ENCODE peak calls at places on chromosome 21, in nine cellular contexts. M, P, Q, B, U, V, O, G and I are unnamed samples.

GRCh38 chr21:42818328-42818749 is 61.0 kb downstream of the WDR4 start:
- DNase-seq in Q (peak), B (no peak), U (peak), V (no peak), P (peak), G (no peak), O (no peak), M (peak), I (peak)

GRCh38 chr21:29290245-29290644 is 8.5 kb upstream of the BACH1 start:
- DNase-seq in M (no peak), B (no peak), V (no peak), P (no peak), O (no peak), Q (no peak), G (no peak), U (no peak), I (no peak)

GRCh38 chr21:39000496-39000895 is 182.8 kb downstream of the PSMG1 start:
- DNase-seq in M (no peak), V (no peak), G (no peak), B (no peak), U (no peak), O (no peak), P (no peak), Q (no peak), I (no peak)

GRCh38 chr21:42063206-42063577 is 7.9 kb upstream of the UMODL1 start:
- DNase-seq in P (no peak), O (no peak), B (no peak), M (no peak), Q (no peak), V (peak), U (peak), G (no peak), I (no peak)

GRCh38 chr21:33514234-33514633 is 22.7 kb upstream of the DNAJC28 start:
- DNase-seq in U (no peak), Q (no peak), B (no peak), V (no peak), M (no peak), G (no peak), P (no peak), O (peak), I (no peak)

GRCh38 chr21:21973806-21974205 is 975.6 kb downstream of the NCAM2 start:
- DNase-seq in U (no peak), B (no peak), P (no peak), G (no peak), M (no peak), Q (no peak), V (no peak), O (no peak), I (no peak)

GRCh38 chr21:45972353-45972715 is 9.2 kb upstream of the COL6A1 start:
- DNase-seq in M (no peak), O (no peak), G (no peak), B (no peak), V (no peak), U (no peak), P (no peak), Q (no peak), I (no peak)

GRCh38 chr21:18411565-18411964 is 8.0 kb upstream of the TMPRSS15 start:
- DNase-seq in V (no peak), P (no peak), U (no peak), M (no peak), O (no peak), G (no peak), B (no peak), Q (no peak), I (no peak)

GRCh38 chr21:32581732-32582131 is 3.6 kb downstream of the TCP10L start:
- DNase-seq in U (no peak), M (no peak), G (no peak), Q (no peak), P (no peak), V (no peak), B (no peak), O (no peak), I (no peak)

GRCh38 chr21:42854246-42855010 is 24.9 kb downstream of the WDR4 start:
- DNase-seq in Q (no peak), U (no peak), O (no peak), V (no peak), G (no peak), B (no peak), M (no peak), P (no peak), I (no peak)

GRCh38 chr21:42770717-42771502 is 108.4 kb downstream of the WDR4 start:
- DNase-seq in B (no peak), M (no peak), Q (no peak), U (no peak), O (no peak), G (no peak), V (no peak), P (no peak), I (no peak)

GRCh38 chr21:19122371-19122770 is 718.8 kb upstream of the TMPRSS15 start:
- DNase-seq in P (no peak), V (no peak), B (no peak), U (peak), M (no peak), G (no peak), Q (no peak), O (no peak), I (no peak)

GRCh38 chr21:45532826-45533730 is 9.2 kb downstream of the SLC19A1 start:
- DNase-seq in Q (no peak), U (no peak), M (no peak), B (no peak), P (no peak), O (no peak), G (no peak), V (no peak), I (no peak)